ENCODE peak calls at places on chromosomes 2 and 18, in five cellular contexts. J is A549, S is K562, D is endothelial cell of umbilical vein, K is GM12878. R is an unnamed sample. For H3K4me1, the result is how much of the 10 kb centered on the place peaks cover.

GRCh38 chr2:4424153-4424552 is 720.8 kb downstream of the DCDC2C start:
- DNase-seq in J (no peak), K (no peak), D (no peak), S (no peak), R (no peak)

GRCh38 chr2:217106650-217107014 is 246.8 kb upstream of the TNP1 start:
- DNase-seq in D (no peak), S (peak), J (peak), K (no peak), R (no peak)

GRCh38 chr18:34880882-34881852 is 160.0 kb upstream of the MAPRE2 start:
- DNase-seq in D (peak), J (peak), K (no peak), S (no peak), R (peak)

GRCh38 chr18:48997985-48998831 is 47.4 kb upstream of the SMAD7 start:
- DNase-seq in K (no peak), J (peak), D (peak), S (peak), R (peak)

GRCh38 chr18:56447972-56448371 is 190.4 kb downstream of the TXNL1 start:
- DNase-seq in K (no peak), S (no peak), J (no peak), D (no peak), R (no peak)

GRCh38 chr18:36623681-36624080 is 205.1 kb downstream of the TPGS2 start:
- DNase-seq in J (no peak), S (no peak), K (no peak), D (no peak), R (no peak)

GRCh38 chr2:201890447-201890846 is 84.1 kb downstream of the CDK15 start:
- DNase-seq in J (no peak), K (no peak), S (no peak), D (peak), R (no peak)

GRCh38 chr2:197168705-197169104 is 141.9 kb downstream of the ANKRD44 start:
- DNase-seq in K (no peak), D (peak), J (peak), S (peak), R (peak)

GRCh38 chr2:176562359-176563043 is 293.3 kb downstream of the MTX2 start:
- DNase-seq in S (no peak), D (peak), K (no peak), J (peak), R (no peak)

GRCh38 chr18:8174758-8175157 is 434.5 kb upstream of the RAB12 start:
- DNase-seq in D (no peak), J (no peak), K (no peak), S (no peak), R (no peak)

GRCh38 chr2:205766765-205767359 is 84.6 kb downstream of the NRP2 start:
- DNase-seq in J (peak), D (peak), S (peak), K (no peak), R (peak)

GRCh38 chr2:112181571-112182290 is 43.5 kb downstream of the FBLN7 start:
- DNase-seq in S (no peak), J (no peak), K (no peak), D (no peak), R (no peak)

DNA sequence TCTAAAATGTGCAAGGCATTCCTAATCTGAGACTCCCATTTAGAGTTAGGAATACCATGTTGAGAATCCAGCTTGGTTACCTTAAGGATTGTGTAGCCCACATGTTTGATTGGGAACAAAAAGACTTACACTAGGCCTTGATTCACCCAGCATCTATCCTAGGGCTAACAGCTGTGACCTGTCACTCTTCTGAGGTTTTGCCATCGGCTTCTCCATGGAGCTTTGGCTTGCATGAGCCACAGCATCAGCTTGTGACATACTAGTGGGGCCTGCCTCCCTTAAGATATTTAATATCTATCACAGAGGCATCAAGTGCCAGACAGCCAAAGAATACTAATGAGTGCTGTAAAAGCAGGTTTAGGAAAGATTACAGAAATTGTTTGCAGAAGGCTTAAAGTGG is 241.3 kb upstream of the UBE2E3 start:
- DNase-seq in S (no peak), J (no peak), D (no peak), K (no peak), R (no peak)
- H3K4me2 ChIP-seq in S (no peak), J (no peak), D (no peak), K (no peak), R (no peak)

GRCh38 chr18:45954070-45954712 is 12.9 kb downstream of the EPG5 start:
- DNase-seq in K (no peak), S (no peak), D (no peak), J (peak), R (no peak)

GRCh38 chr18:45958730-45959129 is 8.4 kb downstream of the EPG5 start:
- DNase-seq in D (no peak), J (no peak), S (no peak), K (no peak), R (no peak)

GRCh38 chr18:45962461-45962860 is 4.7 kb downstream of the EPG5 start:
- DNase-seq in K (peak), S (no peak), J (no peak), D (no peak), R (peak)

GRCh38 chr18:45958027-45958426 is 9.1 kb downstream of the EPG5 start:
- DNase-seq in J (no peak), S (no peak), K (no peak), D (no peak), R (no peak)

DNA sequence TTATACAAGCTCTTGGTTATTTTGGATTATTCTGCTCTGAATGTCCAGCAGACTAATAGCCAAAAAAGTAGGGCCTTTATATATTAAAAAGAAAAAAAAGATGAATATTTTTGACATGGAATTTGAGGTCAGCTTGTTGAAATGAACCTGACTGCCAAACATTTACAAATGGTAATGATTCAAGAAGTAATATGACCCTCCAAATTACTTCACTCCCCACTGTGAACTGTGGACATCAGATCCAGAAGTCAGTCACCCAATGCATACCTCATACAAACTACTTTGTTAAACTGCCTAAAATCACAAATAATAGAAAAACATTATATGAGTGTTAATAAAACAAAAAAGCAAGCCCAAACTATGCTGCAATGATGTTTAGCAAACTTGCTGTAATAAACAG is 10.0 kb downstream of the EPG5 start:
- DNase-seq in S (no peak), J (no peak), D (no peak), K (no peak), R (no peak)
- H3K4me1 ChIP-seq in S (under half), J (under half), D (under half), K (under half), R (under half)

DNA sequence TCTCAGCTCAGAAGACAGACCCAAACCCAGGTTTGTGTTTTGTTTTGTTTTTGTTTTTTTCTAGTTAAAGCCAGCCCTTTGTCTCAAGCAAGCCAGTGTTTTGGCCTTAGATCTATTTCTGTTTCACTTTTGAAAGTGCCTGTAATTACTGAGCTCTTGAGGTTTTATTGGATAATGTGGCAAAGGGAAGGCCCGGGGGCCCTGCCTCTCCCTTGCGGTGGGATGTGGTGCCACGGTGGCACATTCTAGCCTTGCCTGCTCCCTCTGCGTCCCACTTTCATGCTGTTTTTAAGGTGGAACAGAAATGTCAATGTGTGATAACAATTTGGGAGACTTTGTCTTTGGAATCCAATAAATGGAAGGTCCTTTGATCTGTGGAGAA is 2.5 kb downstream of the HPCAL1 start:
- DNase-seq in D (peak), K (no peak), J (no peak), S (no peak), R (no peak)
- TF ChIP-seq MYC in D (no peak), K (no peak), J (no peak), S (no peak), R (no peak)

DNA sequence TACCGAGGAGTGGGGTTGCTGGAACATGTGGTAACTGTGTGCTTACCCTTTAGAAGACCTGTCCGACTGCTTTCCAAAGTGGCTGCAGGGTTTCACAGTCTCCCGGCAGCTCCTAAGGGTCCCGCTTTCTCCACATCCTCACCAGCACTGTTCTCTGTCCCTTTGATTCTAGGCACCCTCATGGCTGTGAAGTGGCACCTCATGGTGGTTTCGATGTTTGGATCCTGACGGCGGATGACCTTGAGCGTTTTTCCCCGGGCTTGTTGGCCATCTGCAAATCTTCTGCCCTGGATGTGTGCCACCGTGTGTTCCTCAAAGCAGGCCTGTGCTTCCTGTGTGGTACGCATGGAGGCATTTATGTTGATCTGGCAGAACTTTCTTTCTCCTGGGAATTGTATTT is 292.5 kb upstream of the HDAC4 start:
- DNase-seq in J (no peak), S (no peak), K (no peak), D (no peak), R (no peak)
- H3K4me2 ChIP-seq in J (no peak), S (no peak), K (no peak), D (no peak), R (no peak)

GRCh38 chr18:24985616-24986015 is 366.4 kb downstream of the ZNF521 start:
- DNase-seq in J (no peak), S (no peak), D (peak), K (no peak), R (no peak)

GRCh38 chr18:24983566-24983965 is 368.4 kb downstream of the ZNF521 start:
- DNase-seq in K (no peak), S (no peak), J (no peak), D (no peak), R (no peak)

GRCh38 chr18:24979223-24979622 is 372.7 kb downstream of the ZNF521 start:
- DNase-seq in K (no peak), D (no peak), S (no peak), J (no peak), R (no peak)

GRCh38 chr18:24986611-24987270 is 365.2 kb downstream of the ZNF521 start:
- DNase-seq in D (peak), K (no peak), J (no peak), S (no peak), R (no peak)

GRCh38 chr18:24982831-24983230 is 369.1 kb downstream of the ZNF521 start:
- DNase-seq in D (peak), J (no peak), K (no peak), S (no peak), R (no peak)
- H3K4me1 ChIP-seq in D (under half), J (under half), K (under half), S (under half), R (under half)

GRCh38 chr2:142545036-142545435 is 332.4 kb upstream of the KYNU start:
- DNase-seq in J (no peak), K (no peak), D (no peak), S (no peak), R (no peak)
- TF ChIP-seq MYC in J (no peak), K (no peak), D (no peak), S (no peak), R (no peak)

GRCh38 chr2:96167407-96168013 is 22.3 kb upstream of the DUSP2 start:
- DNase-seq in D (no peak), S (no peak), J (no peak), K (no peak), R (no peak)
- H3K4me2 ChIP-seq in D (no peak), S (no peak), J (no peak), K (no peak), R (no peak)

DNA sequence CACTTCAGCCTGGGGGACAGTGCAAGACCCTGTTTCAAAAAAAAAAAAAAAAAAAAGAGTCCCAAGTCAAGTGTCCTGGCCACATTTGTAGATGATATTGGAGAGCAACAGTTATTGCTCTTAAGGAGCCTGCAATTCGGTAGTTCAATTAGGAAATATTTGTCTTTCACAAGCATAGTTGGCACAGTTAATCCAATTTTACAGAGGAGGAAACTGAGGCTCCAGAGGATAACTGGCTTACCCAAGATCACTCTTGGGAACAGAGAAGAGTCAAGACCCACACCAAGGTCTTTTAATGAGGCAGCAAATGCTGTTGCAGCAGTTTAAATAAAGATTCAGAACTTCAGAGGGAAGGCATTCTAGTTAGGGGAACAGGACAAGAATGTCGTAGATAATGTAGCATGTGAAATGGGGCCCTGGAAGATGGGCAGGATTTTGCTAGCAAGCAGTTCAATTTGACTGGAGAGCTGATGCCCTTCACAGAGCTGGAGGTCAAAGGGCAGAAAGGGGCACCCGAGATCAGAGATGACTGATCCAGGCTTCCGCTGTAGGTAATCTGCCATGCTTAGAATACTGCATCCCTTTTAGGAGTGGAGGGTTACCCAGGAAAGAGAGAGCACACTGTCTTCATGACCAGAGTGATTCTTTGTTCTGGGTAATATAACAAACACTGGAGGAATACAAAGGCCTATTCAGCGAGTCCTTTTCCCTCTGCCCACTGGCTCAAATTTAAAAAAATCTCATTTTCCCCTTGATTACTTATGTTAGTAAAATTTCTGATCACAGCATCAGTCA is 3.0 kb downstream of the NPC1 start:
- DNase-seq in D (no peak), K (no peak), S (no peak), J (no peak), R (peak)
- H3K4me1 ChIP-seq in D (under half), K (under half), S (under half), J (under half), R (half or more)

DNA sequence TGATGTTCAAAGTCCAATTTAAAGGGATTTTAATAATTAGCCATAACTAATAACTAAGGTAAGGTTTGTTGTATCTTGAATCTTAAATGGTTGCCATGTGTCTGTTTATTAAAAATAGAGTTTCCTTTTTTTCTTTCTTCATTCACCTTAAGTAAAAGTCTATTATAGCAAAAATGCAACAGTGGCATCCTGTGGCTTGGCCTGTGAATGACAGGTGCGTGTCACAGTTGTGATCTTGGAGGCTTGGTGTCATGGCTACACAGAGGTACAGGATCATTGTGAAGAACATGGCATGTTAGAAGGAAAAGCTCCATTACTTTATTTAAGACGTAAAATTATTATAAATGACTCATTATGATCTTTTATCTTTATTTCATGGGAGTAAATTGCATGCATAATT is 246.1 kb downstream of the BCL2 start:
- DNase-seq in S (no peak), D (no peak), K (no peak), J (peak), R (peak)
- TF ChIP-seq MYC in S (no peak), D (no peak), K (no peak), J (no peak), R (no peak)

GRCh38 chr18:54183390-54183789 is 41.1 kb downstream of the MBD2 start:
- DNase-seq in S (no peak), K (no peak), D (no peak), J (no peak), R (no peak)

GRCh38 chr18:54191352-54191751 is 33.1 kb downstream of the MBD2 start:
- DNase-seq in S (no peak), K (no peak), D (no peak), J (no peak), R (no peak)

GRCh38 chr18:54192415-54192814 is 32.1 kb downstream of the MBD2 start:
- DNase-seq in S (no peak), D (no peak), K (no peak), J (no peak), R (no peak)

GRCh38 chr18:54184836-54185235 is 39.6 kb downstream of the MBD2 start:
- DNase-seq in D (no peak), S (no peak), J (no peak), K (no peak), R (no peak)

GRCh38 chr18:54187372-54187771 is 37.1 kb downstream of the MBD2 start:
- DNase-seq in J (no peak), K (no peak), S (no peak), D (no peak), R (no peak)
- H3K4me2 ChIP-seq in J (no peak), K (no peak), S (no peak), D (no peak), R (no peak)